ENCODE peak calls at places on chromosomes 16 and 17, in eight cellular contexts. Z is fibroblast of lung, A is HL-60, T is suprapubic skin, J is AG04449, N is testis, R is brain microvascular endothelial cell, B is upper lobe of right lung. F is an unnamed sample.

GRCh38 chr17:9052921-9053320 is 31.6 kb downstream of the NTN1 start:
- DNase-seq in J (no peak), B (no peak), A (no peak), Z (no peak), T (peak; percentile 57), N (no peak), R (no peak), F (no peak)

GRCh38 chr16:10616744-10617640 is 36.6 kb upstream of the EMP2 start:
- DNase-seq in J (no peak), T (peak; percentile 85), A (no peak), Z (peak; percentile 69), B (peak; percentile 89), N (no peak), R (peak; percentile 1), F (no peak)

GRCh38 chr16:20291807-20292206 is 35.5 kb downstream of the GP2 start:
- DNase-seq in R (no peak), A (no peak), Z (no peak), N (no peak), T (no peak), J (no peak), B (no peak), F (no peak)

GRCh38 chr16:85553436-85554113 is 59.5 kb upstream of the GSE1 start:
- DNase-seq in T (no peak), Z (peak; percentile 59), N (peak; percentile 71), J (no peak), B (peak; percentile 89), A (peak; percentile 58), R (no peak), F (no peak)

GRCh38 chr16:17635183-17635582 is 164.4 kb upstream of the XYLT1 start:
- DNase-seq in B (no peak), Z (no peak), N (no peak), R (no peak), J (no peak), T (no peak), A (no peak), F (no peak)

GRCh38 chr17:41811549-41812175 is at the start of gene P3H4:
- DNase-seq in T (no peak), R (peak; percentile 63), B (peak; percentile 90), N (peak; percentile 88), A (peak; percentile 59), J (no peak), Z (peak; percentile 80), F (no peak)

GRCh38 chr16:86517652-86518258 is 7.4 kb downstream of the FOXF1 start:
- DNase-seq in R (peak; percentile 53), Z (peak; percentile 69), N (peak; percentile 73), A (no peak), B (no peak), J (no peak), T (no peak), F (no peak)

GRCh38 chr17:2892305-2892971 is 96.2 kb downstream of the RAP1GAP2 start:
- DNase-seq in A (no peak), B (no peak), J (peak; percentile 16), Z (peak; percentile 92), R (peak; percentile 75), N (no peak), T (no peak), F (peak; percentile 10)

GRCh38 chr16:17518441-17518840 is 47.7 kb upstream of the XYLT1 start:
- DNase-seq in N (no peak), T (no peak), B (no peak), J (peak; percentile 52), Z (peak; percentile 97), R (no peak), A (no peak), F (no peak)

GRCh38 chr17:50904522-50905459 is 38.6 kb upstream of the TOB1 start:
- DNase-seq in B (peak; percentile 71), N (peak; percentile 50), T (no peak), J (no peak), R (no peak), A (no peak), Z (peak; percentile 45), F (no peak)

GRCh38 chr17:36183001-36183810 is 6.8 kb upstream of the TBC1D3B start:
- DNase-seq in R (peak; percentile 52), Z (peak; percentile 78), B (peak; percentile 86), T (no peak), J (peak; percentile 23), A (no peak), N (peak; percentile 70), F (peak; percentile 49)

GRCh38 chr16:10314811-10315210 is 71.0 kb upstream of the ATF7IP2 start:
- DNase-seq in A (no peak), T (no peak), R (peak; percentile 1), J (no peak), N (no peak), Z (peak; percentile 54), B (no peak), F (no peak)

GRCh38 chr16:67641779-67642708 is 2.9 kb upstream of the CARMIL2 start:
- DNase-seq in T (no peak), B (peak; percentile 81), A (no peak), R (no peak), J (no peak), N (peak; percentile 73), Z (peak; percentile 34), F (no peak)

GRCh38 chr16:90016339-90016950 is 2.8 kb downstream of the DBNDD1 start:
- DNase-seq in A (no peak), Z (no peak), R (no peak), T (no peak), N (no peak), J (no peak), B (no peak), F (no peak)

GRCh38 chr16:90020260-90020837 is 1.1 kb upstream of the DBNDD1 start:
- DNase-seq in Z (peak; percentile 59), R (no peak), N (no peak), J (no peak), T (no peak), B (no peak), A (no peak), F (no peak)

GRCh38 chr16:90019201-90019542 is at the start of gene DBNDD1:
- DNase-seq in R (no peak), B (no peak), Z (no peak), A (no peak), T (no peak), N (no peak), J (no peak), F (no peak)

GRCh38 chr16:90019543-90020259 is 445 bp upstream of the DBNDD1 start:
- DNase-seq in R (peak; percentile 62), B (peak; percentile 78), Z (peak; percentile 86), T (no peak), J (no peak), N (peak; percentile 33), A (no peak), F (no peak)

DNA sequence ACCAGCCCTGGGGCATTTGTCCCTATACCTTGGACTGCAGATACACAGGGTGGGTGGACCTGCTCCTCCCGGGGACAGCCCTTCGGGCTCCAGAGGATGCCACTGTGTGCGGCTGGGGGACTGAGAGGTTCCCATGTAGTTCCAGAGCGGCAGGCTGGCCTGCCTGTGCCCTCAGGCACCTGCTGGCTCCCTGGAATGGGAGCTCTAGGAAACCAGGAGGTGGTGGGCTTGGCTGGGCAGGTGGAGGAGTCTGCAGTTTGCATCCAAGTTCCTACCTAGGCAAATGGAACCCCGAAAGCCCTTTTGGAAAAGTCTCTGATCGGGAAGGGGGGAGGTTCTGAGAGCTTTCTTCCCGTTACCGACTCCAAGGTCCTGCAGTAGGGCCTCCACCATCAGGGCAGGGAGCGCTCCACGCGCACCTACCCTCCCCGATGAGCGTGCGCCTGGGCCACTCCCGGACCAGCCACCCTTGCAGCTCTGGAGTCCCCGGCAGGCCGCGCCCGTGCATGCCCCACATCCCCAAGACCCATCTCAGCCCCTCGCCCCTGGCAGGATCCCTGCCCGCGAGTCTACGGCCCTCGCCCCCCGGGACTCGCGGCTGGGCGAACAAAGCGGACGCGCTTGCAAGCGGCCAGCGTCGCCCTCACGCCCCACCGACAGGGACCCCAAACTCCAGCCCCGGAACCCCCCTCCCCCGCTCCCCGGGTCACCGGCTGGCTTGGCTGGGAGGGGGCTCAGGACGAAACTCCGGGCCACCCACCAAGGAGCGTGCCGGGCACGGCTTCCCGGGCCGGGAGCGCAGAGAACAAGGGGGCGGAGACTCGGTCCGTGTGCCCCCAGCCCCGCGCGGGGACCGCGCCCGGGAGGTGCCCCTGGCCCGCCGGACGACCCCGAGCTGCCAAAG is 707 bp downstream of the DBNDD1 start:
- DNase-seq in R (no peak), N (peak; percentile 38), A (no peak), Z (no peak), J (no peak), B (no peak), T (no peak), F (no peak)
- H3K4me3 ChIP-seq in R (peak overlapping the region; percentile 45), N (peak overlapping the region; percentile 49), A (peak overlapping the region; percentile 27), Z (peak overlapping the region; percentile 59), J (peak overlapping the region; percentile 60), B (peak overlapping the region; percentile 59), T (peak overlapping the region; percentile 81), F (peak overlapping the region; percentile 26)

GRCh38 chr17:74768763-74769114 is 7.4 kb downstream of the NAT9 start:
- DNase-seq in B (no peak), R (no peak), N (no peak), T (no peak), A (no peak), J (no peak), Z (no peak), F (no peak)
- TF ChIP-seq CTCF in B (no peak), R (no peak), N (no peak), T (no peak), A (no peak), J (no peak), Z (no peak), F (no peak)

GRCh38 chr16:73053379-73054130 is 5.6 kb upstream of the ZFHX3 start:
- DNase-seq in B (no peak), R (peak; percentile 73), A (no peak), J (no peak), T (no peak), Z (peak; percentile 65), N (no peak), F (no peak)

GRCh38 chr16:73052441-73053030 is 4.6 kb upstream of the ZFHX3 start:
- DNase-seq in T (no peak), J (no peak), Z (no peak), B (no peak), N (no peak), A (no peak), R (no peak), F (no peak)

GRCh38 chr16:73054732-73055481 is 7.0 kb upstream of the ZFHX3 start:
- DNase-seq in Z (peak; percentile 72), N (no peak), R (no peak), T (no peak), B (no peak), J (no peak), A (no peak), F (no peak)

GRCh38 chr16:73053038-73053378 is 5.1 kb upstream of the ZFHX3 start:
- DNase-seq in Z (no peak), B (no peak), N (no peak), A (no peak), T (no peak), J (no peak), R (no peak), F (no peak)

GRCh38 chr16:73054131-73054496 is 6.2 kb upstream of the ZFHX3 start:
- DNase-seq in B (no peak), R (no peak), J (no peak), Z (no peak), N (no peak), A (no peak), T (no peak), F (no peak)
- H3K4me3 ChIP-seq in B (no peak overlapping the region), R (no peak overlapping the region), J (no peak overlapping the region), Z (peak overlapping the region; percentile 71), N (no peak overlapping the region), A (no peak overlapping the region), T (no peak overlapping the region), F (no peak overlapping the region)

DNA sequence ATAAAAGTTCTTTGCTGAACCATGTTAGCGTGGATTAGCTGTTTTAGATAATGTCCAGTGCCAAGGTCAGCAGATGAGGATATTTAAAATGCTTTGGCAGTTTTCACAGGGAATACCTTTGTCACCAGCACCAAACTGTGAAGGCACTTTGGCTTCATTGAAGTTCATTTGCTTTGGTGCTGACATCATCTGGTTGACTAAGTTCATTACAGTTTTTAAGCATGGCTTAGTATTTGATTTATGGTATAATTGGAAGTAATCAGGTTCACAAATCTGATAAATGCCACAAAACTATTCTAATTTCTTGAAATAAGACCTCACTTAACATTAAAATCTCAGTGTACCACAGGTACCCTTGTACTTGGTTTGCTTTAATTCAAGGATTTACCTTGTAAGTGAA is 4.3 kb downstream of the GID4 start:
- DNase-seq in A (no peak), N (no peak), Z (peak; percentile 24), J (no peak), B (no peak), T (no peak), R (no peak), F (no peak)
- TF ChIP-seq CTCF in A (no peak), N (no peak), Z (no peak), J (no peak), B (no peak), T (no peak), R (peak; percentile 35), F (no peak)